ENCODE peak calls at places on chromosomes 12 and 14, in four cellular contexts. J, E, K and H are unnamed samples.

GRCh38 chr12:6551496-6552139 is 4.2 kb downstream of the IFFO1 start:
- DNase-seq in J (no peak), E (no peak), K (peak; percentile 77), H (no peak)

GRCh38 chr14:54803926-54804719 is 98.5 kb downstream of the GCH1 start:
- DNase-seq in J (no peak), E (no peak), K (no peak), H (no peak)

GRCh38 chr14:73775339-73776193 is 61.4 kb upstream of the PNMA1 start:
- DNase-seq in J (no peak), E (no peak), K (no peak), H (no peak)

GRCh38 chr14:36021030-36021422 is 155.5 kb downstream of the PTCSC3 start:
- DNase-seq in J (no peak), E (no peak), K (no peak), H (no peak)

GRCh38 chr12:47811581-47812484 is 7.9 kb downstream of the HDAC7 start:
- DNase-seq in J (peak; percentile 69), E (peak; percentile 78), K (peak; percentile 92), H (peak; percentile 91)

GRCh38 chr14:95931384-95931783 is 54.8 kb downstream of the TUNAR start:
- DNase-seq in J (no peak), E (no peak), K (no peak), H (no peak)

GRCh38 chr14:90574640-90575131 is 177.9 kb downstream of the CALM1 start:
- DNase-seq in J (no peak), E (no peak), K (no peak), H (no peak)

GRCh38 chr12:16171348-16171747 is 106.1 kb downstream of the SLC15A5 start:
- DNase-seq in J (no peak), E (no peak), K (no peak), H (no peak)

GRCh38 chr12:103571286-103571685 is 15.8 kb upstream of the STAB2 start:
- DNase-seq in J (no peak), E (no peak), K (no peak), H (no peak)

GRCh38 chr12:93776581-93777018 is 99.4 kb downstream of the CRADD start:
- DNase-seq in J (no peak), E (no peak), K (no peak), H (no peak)

GRCh38 chr14:69268223-69268622 is 8.3 kb downstream of the GALNT16 start:
- DNase-seq in J (no peak), E (no peak), K (no peak), H (no peak)

GRCh38 chr12:127515941-127516340 is 751.0 kb upstream of the TMEM132C start:
- DNase-seq in J (no peak), E (no peak), K (no peak), H (no peak)

GRCh38 chr12:100687686-100688085 is 106.9 kb upstream of the ANO4 start:
- DNase-seq in J (no peak), E (no peak), K (no peak), H (no peak)

GRCh38 chr12:3333583-3333982 is 157.4 kb upstream of the PRMT8 start:
- DNase-seq in J (no peak), E (no peak), K (no peak), H (no peak)

GRCh38 chr14:93017341-93017797 is 94.4 kb downstream of the CHGA start:
- DNase-seq in J (peak; percentile 74), E (no peak), K (no peak), H (no peak)

GRCh38 chr12:42663621-42664020 is 74.1 kb upstream of the PRICKLE1 start:
- DNase-seq in J (no peak), E (no peak), K (no peak), H (no peak)

GRCh38 chr12:13223941-13224340 is 27.4 kb downstream of the EMP1 start:
- DNase-seq in J (no peak), E (no peak), K (no peak), H (no peak)

GRCh38 chr12:95231190-95231589 is 13.6 kb downstream of the VEZT start:
- DNase-seq in J (no peak), E (no peak), K (no peak), H (no peak)

GRCh38 chr12:101908395-101908794 is 31.0 kb downstream of the DRAM1 start:
- DNase-seq in J (no peak), E (no peak), K (no peak), H (no peak)
- H3K4me3 ChIP-seq in J (no peak overlapping the region), E (no peak overlapping the region), K (no peak overlapping the region), H (no peak overlapping the region)

DNA sequence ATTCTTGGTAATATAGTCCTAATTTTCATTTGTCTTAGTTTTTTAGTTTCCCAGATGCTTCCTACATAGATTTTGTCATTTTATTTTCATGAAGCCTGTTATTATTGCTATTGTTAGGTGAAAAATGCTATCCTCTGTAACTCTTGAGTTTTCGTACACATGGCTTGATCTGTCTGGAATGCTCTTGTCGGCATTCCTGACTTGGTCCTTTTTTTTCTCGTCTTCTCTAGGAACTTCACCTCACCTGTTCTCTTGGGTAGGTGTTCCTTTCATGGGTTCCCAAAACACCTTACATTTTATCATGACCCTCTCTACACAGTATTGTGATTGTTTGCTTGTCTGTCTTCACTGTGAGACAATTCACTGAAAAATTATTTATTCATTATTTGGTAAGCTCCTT is 267.4 kb downstream of the TMTC2 start:
- DNase-seq in J (no peak), E (no peak), K (no peak), H (no peak)
- H3K9me3 ChIP-seq in J (no peaks in the 10 kb centered on the region), E (no peaks in the 10 kb centered on the region), K (no peaks in the 10 kb centered on the region), H (no peaks in the 10 kb centered on the region)

DNA sequence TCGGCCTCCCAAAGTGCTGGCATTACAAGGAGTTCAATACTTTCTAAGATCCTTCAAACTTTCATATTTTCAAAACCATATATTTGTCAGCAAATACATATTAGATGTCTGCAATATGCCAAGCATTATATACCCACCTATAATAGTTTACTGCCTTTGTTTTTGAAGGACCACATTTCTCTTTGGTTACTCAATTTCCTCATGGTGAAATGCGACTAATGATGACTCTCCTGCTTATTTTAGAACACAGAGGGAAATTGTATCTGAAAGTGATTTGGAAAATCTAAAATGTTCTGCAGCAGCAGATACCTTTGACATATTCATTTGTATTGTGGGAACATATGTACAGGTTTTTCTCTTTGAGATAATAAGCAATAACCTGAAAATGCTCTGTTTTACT is 2.7 kb upstream of the CNTN1 start:
- DNase-seq in J (no peak), E (no peak), K (no peak), H (no peak)
- H3K4me3 ChIP-seq in J (no peak overlapping the region), E (no peak overlapping the region), K (no peak overlapping the region), H (no peak overlapping the region)

GRCh38 chr12:34368079-34368478 is 345.8 kb downstream of the ALG10 start:
- DNase-seq in J (no peak), E (no peak), K (no peak), H (no peak)
- H3K9me3 ChIP-seq in J (peaks cover 100% of the 10 kb centered on the region), E (peaks cover 21% of the 10 kb centered on the region), K (peaks cover 5% of the 10 kb centered on the region), H (peaks cover 9% of the 10 kb centered on the region)

GRCh38 chr12:26116829-26117228 is 8.0 kb downstream of the BHLHE41 start:
- DNase-seq in J (no peak), E (no peak), K (no peak), H (no peak)
- H3K4me3 ChIP-seq in J (no peak overlapping the region), E (no peak overlapping the region), K (no peak overlapping the region), H (no peak overlapping the region)

DNA sequence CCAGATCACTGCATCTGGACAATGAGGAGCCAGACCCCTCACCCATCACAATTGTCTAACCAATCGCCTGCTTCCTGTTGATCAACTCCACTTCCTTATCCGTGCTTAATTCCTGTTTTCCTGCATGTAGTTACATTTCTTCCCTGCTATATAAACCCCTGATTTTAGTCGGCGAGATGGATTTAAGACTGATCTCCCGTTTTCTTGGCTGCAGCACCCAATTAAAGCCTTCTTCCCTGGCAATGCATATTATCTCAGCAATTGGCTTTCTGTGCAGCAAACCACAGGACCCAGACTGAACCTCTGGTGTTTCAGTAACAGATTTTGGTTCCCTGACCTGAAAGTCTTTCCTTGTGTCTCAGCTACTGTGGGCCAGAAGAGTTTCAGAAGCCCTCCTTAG is 272.3 kb downstream of the IPO8 start:
- DNase-seq in J (no peak), E (no peak), K (no peak), H (no peak)
- H3K9me3 ChIP-seq in J (no peaks in the 10 kb centered on the region), E (no peaks in the 10 kb centered on the region), K (no peaks in the 10 kb centered on the region), H (no peaks in the 10 kb centered on the region)

GRCh38 chr12:132103542-132104308 is 40.4 kb downstream of the DDX51 start:
- DNase-seq in J (no peak), E (no peak), K (no peak), H (no peak)

GRCh38 chr12:132109741-132110140 is 34.4 kb downstream of the DDX51 start:
- DNase-seq in J (no peak), E (no peak), K (no peak), H (no peak)

GRCh38 chr12:132108211-132108832 is 35.8 kb downstream of the DDX51 start:
- DNase-seq in J (no peak), E (no peak), K (peak; percentile 48), H (no peak)

GRCh38 chr12:132105467-132105866 is 38.7 kb downstream of the DDX51 start:
- DNase-seq in J (no peak), E (no peak), K (no peak), H (no peak)

DNA sequence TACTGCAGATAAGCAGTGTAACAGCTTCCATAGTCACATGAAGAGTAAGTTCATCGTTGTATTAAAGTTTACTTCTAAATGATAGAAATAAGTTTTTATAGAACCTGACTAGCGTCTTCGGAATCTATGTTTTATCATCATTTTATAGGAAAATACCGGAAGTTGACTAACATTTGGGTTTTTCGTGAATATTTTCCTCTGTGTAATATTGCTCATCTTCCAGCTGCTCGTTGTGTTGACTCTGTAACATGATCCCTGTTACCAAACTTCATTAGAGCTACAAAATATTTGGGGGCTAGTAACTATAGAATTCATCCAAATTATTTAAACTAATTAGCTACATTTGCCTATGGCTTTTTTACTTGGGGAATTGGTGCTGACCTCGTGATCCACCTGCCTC is 37.2 kb downstream of the DDX51 start:
- DNase-seq in J (no peak), E (no peak), K (no peak), H (no peak)
- H3K4me3 ChIP-seq in J (no peak overlapping the region), E (no peak overlapping the region), K (no peak overlapping the region), H (no peak overlapping the region)

DNA sequence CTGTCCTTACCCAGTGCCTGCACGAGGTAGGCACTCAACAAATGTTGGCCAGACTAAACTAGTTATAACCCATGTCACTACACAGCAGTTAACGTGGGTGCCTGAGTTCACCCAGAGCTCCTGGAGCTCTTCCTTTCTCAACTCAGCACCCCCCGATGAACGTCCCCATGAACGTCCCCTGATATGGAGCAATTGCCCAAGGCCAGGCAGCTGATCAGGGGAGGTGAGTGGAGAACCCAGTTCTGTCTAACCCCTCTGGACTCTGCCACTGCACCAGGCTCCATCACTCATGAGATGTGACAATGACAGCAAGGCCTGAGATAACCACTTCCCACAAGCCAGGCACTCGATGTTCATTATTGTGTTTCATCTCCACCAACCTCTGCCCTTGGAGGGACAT is 199.0 kb downstream of the BCL11B start:
- DNase-seq in J (no peak), E (no peak), K (no peak), H (no peak)
- H3K9me3 ChIP-seq in J (peaks cover 37% of the 10 kb centered on the region), E (peaks cover 4% of the 10 kb centered on the region), K (peaks cover 16% of the 10 kb centered on the region), H (no peaks in the 10 kb centered on the region)